ENCODE peak calls at places on chromosomes 16 and 17, in ten cellular contexts. L is pancreas; R is CD4-positive, CD25-positive, alpha-beta regulatory T cell; Y is HL-60; N is upper lobe of right lung; H is endodermal cell; V is transverse colon; J is psoas muscle; E is astrocyte; I is K562. A is an unnamed sample.

GRCh38 chr16:90044111-90044551 is 24.9 kb upstream of the DBNDD1 start:
- DNase-seq in L (no peak), R (no peak), Y (no peak), N (peak; percentile 69), H (peak; percentile 29), V (peak; percentile 74), J (no peak), E (peak; percentile 18), I (peak; percentile 46), A (no peak)

GRCh38 chr17:76687278-76688164 is 23.2 kb downstream of the MXRA7 start:
- DNase-seq in L (no peak), R (no peak), Y (no peak), N (no peak), H (no peak), V (no peak), J (peak; percentile 76), E (no peak), I (no peak), A (peak; percentile 56)

GRCh38 chr17:73342057-73342522 is 30.3 kb upstream of the CDC42EP4 start:
- DNase-seq in L (no peak), R (no peak), Y (no peak), N (peak; percentile 76), H (peak; percentile 98), V (peak; percentile 65), J (no peak), E (peak; percentile 89), I (no peak), A (peak; percentile 93)

GRCh38 chr17:29954405-29954804 is 13.0 kb downstream of the EFCAB5 start:
- DNase-seq in L (no peak), R (no peak), Y (no peak), N (no peak), H (no peak), V (no peak), J (no peak), E (no peak), I (no peak), A (no peak)

GRCh38 chr16:85461814-85462404 is 151.2 kb upstream of the GSE1 start:
- DNase-seq in L (no peak), R (no peak), Y (no peak), N (peak; percentile 82), H (peak; percentile 93), V (no peak), J (no peak), E (peak; percentile 36), I (peak; percentile 84), A (no peak)

GRCh38 chr17:2963332-2964027 is 99.9 kb downstream of the OR1D5 start:
- DNase-seq in L (peak; percentile 51), R (no peak), Y (no peak), N (peak; percentile 50), H (peak; percentile 39), V (no peak), J (no peak), E (no peak), I (no peak), A (no peak)

GRCh38 chr16:73058221-73058615 is 10.3 kb upstream of the ZFHX3 start:
- DNase-seq in L (peak; percentile 79), R (no peak), Y (peak; percentile 46), N (peak; percentile 86), H (peak; percentile 69), V (peak; percentile 58), J (peak; percentile 63), E (no peak), I (peak; percentile 29), A (no peak)

GRCh38 chr17:67801626-67802175 is 23.6 kb upstream of the BPTF start:
- DNase-seq in L (no peak), R (no peak), Y (no peak), N (no peak), H (peak; percentile 77), V (no peak), J (no peak), E (no peak), I (peak; percentile 53), A (no peak)

GRCh38 chr17:74454197-74455024 is 12.0 kb upstream of the CD300A start:
- DNase-seq in L (peak; percentile 83), R (peak; percentile 28), Y (no peak), N (peak; percentile 96), H (peak; percentile 80), V (peak; percentile 94), J (peak; percentile 95), E (peak; percentile 57), I (no peak), A (peak; percentile 83)

GRCh38 chr16:7504844-7505243 is 172.2 kb downstream of the RBFOX1 start:
- DNase-seq in L (no peak), R (no peak), Y (no peak), N (no peak), H (no peak), V (no peak), J (no peak), E (no peak), I (no peak), A (no peak)

GRCh38 chr16:12235110-12235509 is 258.6 kb downstream of the SNX29 start:
- DNase-seq in L (no peak), R (no peak), Y (no peak), N (no peak), H (no peak), V (no peak), J (no peak), E (no peak), I (no peak), A (no peak)

GRCh38 chr16:12229759-12230594 is 253.4 kb downstream of the SNX29 start:
- DNase-seq in L (no peak), R (no peak), Y (no peak), N (no peak), H (no peak), V (no peak), J (no peak), E (peak; percentile 20), I (no peak), A (no peak)

GRCh38 chr16:12228079-12228606 is 251.6 kb downstream of the SNX29 start:
- DNase-seq in L (no peak), R (no peak), Y (no peak), N (no peak), H (no peak), V (no peak), J (no peak), E (no peak), I (no peak), A (no peak)

GRCh38 chr16:12228607-12229499 is 252.3 kb downstream of the SNX29 start:
- DNase-seq in L (no peak), R (no peak), Y (peak; percentile 51), N (no peak), H (peak; percentile 91), V (peak; percentile 80), J (peak; percentile 31), E (peak; percentile 39), I (peak; percentile 69), A (peak; percentile 21)

DNA sequence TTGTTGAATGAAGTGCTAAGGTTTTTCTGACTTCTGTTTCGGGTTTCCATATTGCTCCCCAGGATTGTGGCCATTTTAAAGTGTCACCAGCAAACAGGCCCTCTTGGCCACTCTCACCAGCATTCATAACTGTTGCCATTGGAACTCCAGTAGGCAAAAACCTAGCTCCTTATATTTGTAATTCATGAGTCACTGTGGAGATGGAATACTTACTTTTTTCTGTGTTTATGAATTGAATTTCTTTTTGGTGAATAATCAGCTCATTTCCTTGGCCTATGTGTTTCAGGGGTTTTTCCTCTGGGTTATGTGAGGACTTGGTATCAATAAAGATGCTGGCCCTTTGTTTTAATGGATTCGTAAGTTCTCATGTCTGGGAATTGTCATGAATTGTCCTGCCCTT is 255.1 kb downstream of the SNX29 start:
- DNase-seq in L (no peak), R (no peak), Y (no peak), N (no peak), H (no peak), V (no peak), J (no peak), E (peak; percentile 83), I (no peak), A (no peak)
- H3K4me3 ChIP-seq in L (no peak overlapping the region), R (no peak overlapping the region), Y (no peak overlapping the region), N (no peak overlapping the region), H (no peak overlapping the region), V (no peak overlapping the region), J (no peak overlapping the region), E (no peak overlapping the region), I (no peak overlapping the region), A (no peak overlapping the region)

DNA sequence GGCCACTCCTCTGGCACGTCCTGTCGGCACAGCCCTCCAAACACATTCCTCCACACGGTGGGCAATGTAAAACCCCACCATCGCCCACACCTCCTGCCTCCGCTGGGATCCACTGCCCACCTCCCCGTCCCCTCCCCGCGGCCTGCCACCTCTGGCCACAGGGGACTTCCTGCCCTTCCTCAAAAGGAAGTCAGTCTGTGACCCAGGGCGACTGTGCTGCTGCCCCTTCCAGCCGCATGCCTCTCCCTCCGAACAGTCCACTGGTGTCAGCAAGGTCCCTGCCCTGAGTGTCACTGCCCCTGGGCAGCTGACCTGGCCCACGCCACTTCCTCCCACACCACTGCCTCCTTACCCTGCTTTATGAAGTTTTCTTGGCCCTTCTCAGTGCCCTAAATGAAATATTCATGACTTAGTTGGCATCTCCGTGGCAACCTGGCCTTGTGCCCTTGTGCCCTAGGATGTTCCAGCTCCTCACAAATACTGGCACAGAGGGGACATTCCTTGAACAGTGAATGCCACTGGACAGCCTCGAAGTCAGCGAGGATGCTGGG is 2.0 kb downstream of the PLD6 start:
- DNase-seq in L (no peak), R (no peak), Y (peak; percentile 17), N (no peak), H (no peak), V (peak; percentile 30), J (no peak), E (no peak), I (no peak), A (peak; percentile 90)
- H3K4me3 ChIP-seq in L (no peak overlapping the region), R (peak overlapping the region; percentile 53), Y (peak overlapping the region; percentile 64), N (no peak overlapping the region), H (no peak overlapping the region), V (no peak overlapping the region), J (no peak overlapping the region), E (no peak overlapping the region), I (peak overlapping the region; percentile 66), A (no peak overlapping the region)

DNA sequence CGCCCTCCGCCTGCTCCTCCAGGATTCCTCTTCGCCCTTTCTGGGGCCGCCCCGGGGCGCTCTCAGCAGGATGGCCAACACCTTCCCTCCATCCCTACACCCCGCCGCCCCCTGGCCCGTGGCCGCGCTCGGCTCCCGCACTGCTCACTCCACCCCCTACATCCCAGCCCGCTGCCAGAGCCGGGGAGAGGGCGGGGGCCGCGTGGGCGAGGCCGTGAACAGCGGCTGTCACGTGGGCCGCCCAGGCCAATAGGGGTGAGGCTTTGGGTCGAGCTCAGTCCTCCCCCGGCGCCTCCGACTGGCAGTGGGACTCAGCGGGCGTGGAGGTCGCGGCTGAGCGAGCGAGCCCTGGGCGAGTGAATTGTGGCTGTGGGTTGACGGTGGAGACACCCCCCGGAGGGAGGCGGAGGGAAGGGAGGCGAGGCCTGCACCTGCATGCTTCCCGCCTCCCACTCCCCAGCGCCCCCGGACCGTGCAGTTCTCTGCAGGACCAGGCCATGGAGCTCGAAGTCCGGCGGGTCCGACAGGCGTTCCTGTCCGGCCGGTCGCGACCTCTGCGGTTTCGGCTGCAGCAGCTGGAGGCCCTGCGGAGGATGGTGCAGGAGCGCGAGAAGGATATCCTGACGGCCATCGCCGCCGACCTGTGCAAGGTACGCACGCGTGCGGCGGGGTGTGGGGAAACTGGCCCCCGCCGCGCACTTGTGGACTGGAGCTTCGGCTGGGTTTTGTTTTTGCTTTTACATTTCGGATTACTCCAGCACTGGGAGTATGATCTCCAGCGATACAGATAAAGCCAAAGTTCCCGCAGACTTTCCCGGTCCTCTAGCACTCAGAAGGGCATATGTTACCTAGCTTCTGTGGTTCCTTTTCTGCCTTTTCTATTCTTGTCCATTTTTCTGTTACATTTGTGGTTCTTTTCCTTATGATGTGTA is at the start of gene ALDH3A2:
- DNase-seq in L (peak; percentile 97), R (peak; percentile 90), Y (peak; percentile 90), N (peak; percentile 100), H (peak; percentile 100), V (peak; percentile 97), J (peak; percentile 98), E (peak; percentile 81), I (peak; percentile 82), A (peak; percentile 97)
- H3K4me3 ChIP-seq in L (peak within 1 kb of the TSS; percentile 43), R (peak within 1 kb of the TSS; percentile 98), Y (peak within 1 kb of the TSS; percentile 71), N (peak within 1 kb of the TSS; percentile 74), H (peak within 1 kb of the TSS; percentile 99), V (peak within 1 kb of the TSS; percentile 88), J (peak within 1 kb of the TSS; percentile 84), E (peak within 1 kb of the TSS; percentile 82), I (peak within 1 kb of the TSS; percentile 5), A (peak within 1 kb of the TSS; percentile 63)

GRCh38 chr16:31471875-31472558 is at the start of gene TGFB1I1:
- DNase-seq in L (no peak), R (no peak), Y (no peak), N (no peak), H (peak; percentile 83), V (peak; percentile 68), J (peak; percentile 65), E (peak; percentile 71), I (no peak), A (peak; percentile 94)
- H3K4me3 ChIP-seq in L (peak within 1 kb of the TSS; percentile 12), R (no peak within 1 kb of the TSS), Y (no peak within 1 kb of the TSS), N (peak within 1 kb of the TSS; percentile 62), H (peak within 1 kb of the TSS; percentile 80), V (peak within 1 kb of the TSS; percentile 80), J (peak within 1 kb of the TSS; percentile 71), E (peak within 1 kb of the TSS; percentile 95), I (no peak within 1 kb of the TSS), A (peak within 1 kb of the TSS; percentile 64)

A was measured in lower leg skin.